ENCODE peak calls at places on chromosomes 16 and 17, in nine cellular contexts. N is NCI-H2081; M is neural crest cell; E is kidney glomerular epithelial cell; F is C1 segment of cervical spinal cord; C is effector CD8-positive, alpha-beta T cell; P is uterus; G is ovary; X is neural progenitor cell. B is an unnamed sample.

GRCh38 chr17:6936370-6937028 is 59.4 kb upstream of the ALOX12 start:
- DNase-seq in X (no peak), C (no peak), P (peak; percentile 32), G (no peak), N (no peak), M (no peak), F (peak; percentile 16), E (no peak), B (no peak)

GRCh38 chr17:82477934-82478333 is 19.4 kb downstream of the NARF start:
- DNase-seq in G (no peak), P (no peak), F (no peak), N (no peak), E (no peak), X (no peak), C (no peak), M (no peak), B (no peak)

GRCh38 chr17:42720996-42721583 is 23.8 kb downstream of the EZH1 start:
- DNase-seq in M (peak; percentile 18), N (peak; percentile 76), P (no peak), G (no peak), C (peak; percentile 2), F (no peak), X (peak; percentile 83), E (peak; percentile 59), B (peak; percentile 50)

GRCh38 chr17:66715745-66716156 is 119.2 kb upstream of the CACNG5 start:
- DNase-seq in P (no peak), X (peak; percentile 82), M (no peak), E (peak; percentile 81), F (no peak), N (peak; percentile 82), C (no peak), G (no peak), B (peak; percentile 78)

GRCh38 chr16:11687606-11688519 is 19.6 kb downstream of the SNN start:
- DNase-seq in P (peak; percentile 12), F (no peak), X (no peak), M (no peak), E (no peak), N (no peak), G (no peak), C (no peak), B (no peak)

GRCh38 chr17:72416054-72416691 is 295.4 kb downstream of the SOX9 start:
- DNase-seq in P (no peak), E (no peak), G (no peak), N (no peak), F (peak; percentile 50), M (no peak), X (peak; percentile 41), C (no peak), B (no peak)

GRCh38 chr17:12007466-12007865 is 10.2 kb upstream of the ZNF18 start:
- DNase-seq in E (no peak), M (no peak), P (no peak), X (no peak), G (no peak), F (no peak), N (no peak), C (no peak), B (peak; percentile 23)

GRCh38 chr17:79645777-79646088 is 34.9 kb upstream of the RBFOX3 start:
- DNase-seq in F (no peak), M (no peak), G (no peak), X (no peak), E (no peak), P (no peak), C (no peak), N (no peak), B (no peak)

GRCh38 chr16:24018485-24018884 is 182.7 kb downstream of the PRKCB start:
- DNase-seq in X (no peak), N (peak; percentile 17), M (no peak), G (no peak), P (no peak), E (no peak), F (no peak), C (no peak), B (no peak)

GRCh38 chr16:17266606-17267313 is 204.0 kb downstream of the XYLT1 start:
- DNase-seq in N (peak; percentile 76), C (no peak), G (peak; percentile 87), P (no peak), X (no peak), E (no peak), F (peak; percentile 50), M (no peak), B (no peak)

GRCh38 chr17:7079581-7080444 is at the start of gene CLEC10A:
- DNase-seq in E (no peak), N (no peak), C (no peak), P (no peak), G (no peak), F (no peak), X (no peak), M (no peak), B (no peak)

GRCh38 chr17:50380369-50381259 is 7.6 kb downstream of the EME1 start:
- DNase-seq in C (no peak), E (no peak), P (no peak), X (no peak), N (no peak), G (no peak), M (no peak), F (no peak), B (no peak)

GRCh38 chr16:16014329-16015224 is 65.2 kb downstream of the ABCC1 start:
- DNase-seq in X (no peak), E (no peak), M (no peak), P (peak; percentile 41), F (no peak), C (no peak), N (peak; percentile 39), G (peak; percentile 65), B (no peak)

GRCh38 chr16:31107465-31107867 is 720 bp upstream of the BCKDK start:
- DNase-seq in P (no peak), N (no peak), E (no peak), F (no peak), C (no peak), M (no peak), G (no peak), X (no peak), B (no peak)

GRCh38 chr17:63358956-63359355 is 87.2 kb downstream of the CYB561 start:
- DNase-seq in C (no peak), G (no peak), N (no peak), X (no peak), M (no peak), P (no peak), F (no peak), E (peak; percentile 19), B (no peak)

GRCh38 chr17:82848022-82848592 is 8.3 kb upstream of the ZNF750 start:
- DNase-seq in P (peak; percentile 71), E (no peak), M (no peak), X (no peak), F (no peak), N (no peak), G (peak; percentile 72), C (no peak), B (no peak)

GRCh38 chr17:17146791-17147406 is 59.2 kb downstream of the PLD6 start:
- DNase-seq in M (no peak), P (no peak), E (no peak), C (no peak), G (no peak), N (no peak), F (no peak), X (peak; percentile 46), B (no peak)

GRCh38 chr16:88445583-88445960 is 7.5 kb upstream of the ZFPM1 start:
- DNase-seq in C (no peak), N (no peak), X (no peak), E (no peak), P (no peak), F (no peak), G (no peak), M (no peak), B (no peak)

GRCh38 chr16:85485379-85485778 is 127.7 kb upstream of the GSE1 start:
- DNase-seq in E (no peak), X (peak; percentile 65), M (no peak), F (no peak), C (no peak), G (no peak), N (peak; percentile 74), P (no peak), B (peak; percentile 82)

GRCh38 chr17:77594416-77595209 is 363.9 kb upstream of the TNRC6C start:
- DNase-seq in X (no peak), M (no peak), C (no peak), E (no peak), P (no peak), N (no peak), F (no peak), G (no peak), B (no peak)

GRCh38 chr17:38752930-38753506 is 477 bp downstream of the PSMB3 start:
- DNase-seq in M (no peak), P (peak; percentile 38), N (no peak), E (no peak), C (no peak), X (no peak), G (no peak), F (no peak), B (no peak)

GRCh38 chr17:74605361-74605760 is 13.3 kb upstream of the CD300LD start:
- DNase-seq in X (no peak), P (peak; percentile 52), E (peak; percentile 50), C (no peak), N (no peak), M (no peak), F (no peak), G (peak; percentile 62), B (no peak)

GRCh38 chr17:60641810-60642220 is 35.8 kb upstream of the BCAS3 start:
- DNase-seq in F (no peak), M (peak; percentile 47), N (peak; percentile 84), G (no peak), X (peak; percentile 78), C (no peak), P (peak; percentile 67), E (peak; percentile 70), B (peak; percentile 64)

GRCh38 chr17:56284501-56284900 is 131.2 kb downstream of the ANKFN1 start:
- DNase-seq in G (no peak), E (no peak), F (no peak), P (no peak), X (no peak), M (no peak), N (no peak), C (no peak), B (no peak)

B was measured in retina.